ENCODE peak calls at places on chromosomes 1 and 21, in five cellular contexts. Z is IMR-90, V is K562, F is GM12878, S is SK-N-SH. P is an unnamed sample.

GRCh38 chr1:200367841-200368534 is 41.8 kb downstream of the ZNF281 start:
- DNase-seq in Z (peak; percentile 85), V (no peak), F (no peak), S (no peak), P (no peak)

GRCh38 chr1:225670356-225670755 is 17.4 kb upstream of the ENAH start:
- DNase-seq in Z (no peak), V (no peak), F (no peak), S (no peak), P (no peak)

GRCh38 chr1:200628223-200628868 is 7.8 kb upstream of the KIF14 start:
- DNase-seq in Z (no peak), V (no peak), F (peak; percentile 89), S (no peak), P (no peak)

GRCh38 chr1:11188381-11188780 is 774 bp upstream of the ANGPTL7 start:
- DNase-seq in Z (no peak), V (no peak), F (no peak), S (no peak), P (no peak)

GRCh38 chr1:219385786-219386427 is 212.2 kb downstream of the LYPLAL1 start:
- DNase-seq in Z (peak; percentile 71), V (peak; percentile 55), F (peak; percentile 5), S (peak; percentile 23), P (peak; percentile 65)

GRCh38 chr1:24385160-24385939 is 28.2 kb downstream of the STPG1 start:
- DNase-seq in Z (peak; percentile 49), V (peak; percentile 67), F (no peak), S (no peak), P (peak; percentile 55)

GRCh38 chr1:39995973-39996393 is 41.0 kb downstream of the MFSD2A start:
- DNase-seq in Z (no peak), V (no peak), F (peak; percentile 52), S (no peak), P (no peak)

GRCh38 chr1:239363920-239364319 is 22.4 kb upstream of the CHRM3 start:
- DNase-seq in Z (no peak), V (no peak), F (no peak), S (no peak), P (no peak)

GRCh38 chr1:86365890-86366289 is 30.2 kb downstream of the ODF2L start:
- DNase-seq in Z (no peak), V (no peak), F (no peak), S (no peak), P (no peak)

GRCh38 chr1:11535316-11535715 is 56.4 kb downstream of the DISP3 start:
- DNase-seq in Z (no peak), V (no peak), F (no peak), S (no peak), P (no peak)

GRCh38 chr1:162023547-162024501 is at the start of gene OLFML2B:
- DNase-seq in Z (peak; percentile 76), V (peak; percentile 59), F (no peak), S (peak; percentile 88), P (peak; percentile 70)

GRCh38 chr21:39153373-39153772 is 29.9 kb downstream of the PSMG1 start:
- DNase-seq in Z (no peak), V (peak; percentile 76), F (no peak), S (peak; percentile 44), P (peak; percentile 10)

GRCh38 chr1:54716299-54717047 is 812 bp downstream of the TTC4 start:
- DNase-seq in Z (peak; percentile 81), V (peak; percentile 41), F (peak; percentile 5), S (no peak), P (no peak)

GRCh38 chr1:198496216-198497143 is 44.0 kb downstream of the ATP6V1G3 start:
- DNase-seq in Z (peak; percentile 81), V (no peak), F (no peak), S (no peak), P (no peak)

GRCh38 chr1:178180405-178180804 is 86.5 kb downstream of the RASAL2 start:
- DNase-seq in Z (no peak), V (no peak), F (no peak), S (no peak), P (no peak)

DNA sequence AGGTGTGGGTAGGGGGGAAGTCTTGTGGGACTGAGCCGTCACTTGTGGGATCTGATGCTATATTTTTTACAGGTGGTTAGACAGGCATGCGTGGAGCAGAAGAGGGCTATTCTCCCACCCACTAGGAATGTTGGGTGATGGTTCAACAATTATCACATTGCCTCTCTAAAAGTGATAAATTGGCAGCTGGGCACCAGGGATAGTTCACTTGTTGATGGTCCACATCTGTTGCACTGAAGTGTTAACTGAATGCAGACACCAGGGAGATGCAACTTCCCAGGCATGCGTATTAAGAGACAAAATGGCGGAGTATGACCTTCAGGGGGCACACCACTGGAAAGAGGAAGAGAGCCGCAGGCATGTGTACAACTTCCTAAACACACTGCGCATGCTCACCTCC is 193.3 kb upstream of the TNR start:
- DNase-seq in Z (no peak), V (no peak), F (no peak), S (no peak), P (no peak)
- TF ChIP-seq RCOR1 in Z (no peak), V (no peak), F (no peak), S (no peak), P (no peak)

GRCh38 chr1:197083474-197083873 is 16.4 kb upstream of the F13B start:
- DNase-seq in Z (no peak), V (no peak), F (no peak), S (no peak), P (no peak)
- H3K9me3 ChIP-seq in Z (peaks cover 6% of the 10 kb centered on the region), V (peaks cover 2% of the 10 kb centered on the region), F (peaks cover 6% of the 10 kb centered on the region), S (peaks cover 4% of the 10 kb centered on the region), P (peaks cover 18% of the 10 kb centered on the region)

DNA sequence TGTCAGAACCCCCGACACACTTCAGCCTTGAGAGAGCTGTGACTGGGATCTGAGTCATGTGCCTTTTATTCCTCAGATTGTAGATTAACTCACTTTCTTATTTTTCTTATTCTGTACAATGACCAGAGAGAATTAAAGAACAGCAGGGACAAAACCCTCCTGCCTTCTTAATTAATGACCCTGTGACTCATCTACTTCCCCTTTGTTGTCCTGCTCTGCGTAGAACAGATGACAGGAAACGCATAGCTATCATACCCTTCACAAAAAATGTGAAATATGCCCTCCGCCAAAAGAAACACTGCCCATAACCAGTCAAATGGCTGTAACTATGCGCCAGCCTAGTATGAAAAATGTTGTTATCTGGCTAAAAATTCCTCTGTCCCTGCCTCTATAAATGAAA is 9.1 kb upstream of the PADI2 start:
- DNase-seq in Z (peak; percentile 91), V (no peak), F (no peak), S (no peak), P (peak; percentile 88)
- TF ChIP-seq RCOR1 in Z (peak; percentile 56), V (no peak), F (no peak), S (no peak), P (no peak)

GRCh38 chr1:152858062-152858461 is 1.7 kb upstream of the LCE7A start:
- DNase-seq in Z (no peak), V (no peak), F (no peak), S (no peak), P (no peak)

GRCh38 chr1:152861374-152861773 is 1.6 kb downstream of the LCE7A start:
- DNase-seq in Z (no peak), V (no peak), F (no peak), S (no peak), P (no peak)

GRCh38 chr1:152859696-152860095 is at the start of gene LCE7A:
- DNase-seq in Z (no peak), V (no peak), F (no peak), S (no peak), P (no peak)

GRCh38 chr1:152855661-152856060 is 4.1 kb upstream of the LCE7A start:
- DNase-seq in Z (no peak), V (no peak), F (no peak), S (no peak), P (no peak)

GRCh38 chr1:152860129-152860528 is 333 bp downstream of the LCE7A start:
- DNase-seq in Z (no peak), V (no peak), F (no peak), S (no peak), P (no peak)
- H3K9me3 ChIP-seq in Z (no peaks in the 10 kb centered on the region), V (no peaks in the 10 kb centered on the region), F (no peaks in the 10 kb centered on the region), S (no peaks in the 10 kb centered on the region), P (no peaks in the 10 kb centered on the region)

DNA sequence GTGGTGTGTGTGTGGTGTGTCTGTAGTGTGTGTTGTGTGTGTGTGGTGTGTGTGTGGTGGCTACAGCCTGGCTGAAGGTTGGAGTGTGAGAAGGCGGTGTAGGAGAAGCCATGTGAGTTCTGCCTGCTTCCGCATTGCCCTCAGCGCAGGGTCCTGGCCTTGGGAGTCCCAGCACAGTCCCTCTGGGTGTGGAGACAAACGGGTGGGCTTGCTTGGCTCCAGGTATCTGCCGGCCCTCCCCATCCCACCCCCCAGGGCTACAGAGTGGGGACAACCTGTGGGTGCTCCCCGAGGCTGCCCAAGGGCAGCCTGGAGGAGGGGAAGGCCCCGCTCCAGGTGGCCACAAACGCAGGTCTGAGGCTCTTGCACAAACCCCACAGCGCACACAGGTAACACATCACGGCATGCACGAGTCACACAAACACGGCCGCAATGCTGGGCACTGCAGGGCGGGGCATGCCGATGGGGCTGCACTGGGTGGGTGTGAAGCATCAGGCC is 31.7 kb upstream of the ADARB1 start:
- DNase-seq in Z (no peak), V (no peak), F (no peak), S (no peak), P (no peak)
- TF ChIP-seq RCOR1 in Z (no peak), V (no peak), F (no peak), S (no peak), P (no peak)

GRCh38 chr21:44529011-44529421 is 11.0 kb downstream of the KRTAP10-1 start:
- DNase-seq in Z (no peak), V (no peak), F (no peak), S (no peak), P (no peak)

GRCh38 chr21:44529503-44530125 is 10.4 kb downstream of the KRTAP10-1 start:
- DNase-seq in Z (no peak), V (no peak), F (no peak), S (no peak), P (no peak)

GRCh38 chr21:44527156-44527982 is 12.6 kb downstream of the KRTAP10-1 start:
- DNase-seq in Z (no peak), V (no peak), F (no peak), S (no peak), P (no peak)

GRCh38 chr21:44528634-44528995 is 11.4 kb downstream of the KRTAP10-1 start:
- DNase-seq in Z (no peak), V (no peak), F (no peak), S (no peak), P (no peak)

DNA sequence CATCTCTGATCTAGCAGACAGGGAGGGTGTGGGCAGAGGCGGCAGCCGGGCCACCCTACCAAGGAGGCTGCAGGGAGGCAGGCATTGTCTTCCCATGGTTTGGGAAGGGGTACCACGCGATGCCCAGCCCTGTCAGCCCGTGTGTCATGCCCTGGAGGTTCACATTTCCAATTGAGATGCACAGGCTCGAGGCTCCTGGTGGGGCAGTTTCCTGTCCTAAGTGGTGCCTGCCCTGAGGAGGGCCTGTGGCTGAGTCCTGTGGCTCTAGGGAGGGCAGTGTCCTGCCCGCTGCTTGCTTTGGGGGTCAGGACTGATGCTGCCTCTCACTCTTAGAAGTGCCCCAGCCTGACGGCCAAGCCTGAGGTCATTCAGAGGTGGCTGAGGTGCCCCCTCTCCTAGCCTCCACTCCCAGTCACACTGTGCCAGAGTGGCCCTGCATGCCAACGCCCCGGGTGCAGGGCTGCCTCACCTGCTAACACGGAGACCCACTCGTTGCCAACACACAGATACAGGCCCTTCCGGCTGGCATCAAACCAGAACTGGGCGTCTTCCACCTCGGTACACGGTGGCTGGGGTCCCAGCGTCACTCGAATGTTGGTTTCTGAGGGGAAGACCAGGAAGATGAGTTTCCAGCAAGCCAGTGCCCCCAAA is 11.9 kb downstream of the KRTAP10-1 start:
- DNase-seq in Z (no peak), V (no peak), F (no peak), S (no peak), P (no peak)
- H3K9me3 ChIP-seq in Z (peaks cover 20% of the 10 kb centered on the region), V (peaks cover 21% of the 10 kb centered on the region), F (no peaks in the 10 kb centered on the region), S (no peaks in the 10 kb centered on the region), P (no peaks in the 10 kb centered on the region)

GRCh38 chr1:45412899-45413298 is 72.7 kb upstream of the MUTYH start:
- DNase-seq in Z (no peak), V (no peak), F (no peak), S (no peak), P (no peak)
- TF ChIP-seq RCOR1 in Z (no peak), V (no peak), F (no peak), S (no peak), P (no peak)

P was measured in A549.